ENCODE peak calls at places on chromosomes 3 and 15, in four cellular contexts. V is WTC11, O is K562, J is HepG2. G is an unnamed sample.

GRCh38 chr15:31488437-31489204 is 162.0 kb downstream of the KLF13 start:
- DNase-seq in V (peak; percentile 53), O (peak; percentile 81), J (peak; percentile 64), G (peak; percentile 78)

GRCh38 chr15:33955945-33956344 is 12.4 kb upstream of the CHRM5 start:
- DNase-seq in O (peak; percentile 30), V (no peak), J (no peak), G (no peak)

GRCh38 chr15:66018178-66018797 is 149.0 kb downstream of the RAB11A start:
- DNase-seq in O (no peak), V (no peak), J (no peak), G (no peak)

GRCh38 chr15:40931300-40932142 is 2.4 kb downstream of the DLL4 start:
- DNase-seq in O (no peak), J (no peak), V (no peak), G (no peak)

GRCh38 chr3:122890077-122890484 is 95.2 kb downstream of the SLC49A4 start:
- DNase-seq in O (no peak), V (peak; percentile 32), J (no peak), G (peak; percentile 19)

GRCh38 chr3:122786067-122786466 is 7.6 kb downstream of the HSPBAP1 start:
- DNase-seq in O (no peak), J (peak; percentile 40), V (no peak), G (no peak)

GRCh38 chr15:98085003-98085639 is 124.6 kb downstream of the ARRDC4 start:
- DNase-seq in O (peak; percentile 40), J (peak; percentile 43), V (no peak), G (no peak)

GRCh38 chr15:80549712-80550111 is 145.4 kb upstream of the ABHD17C start:
- DNase-seq in V (no peak), J (no peak), O (no peak), G (no peak)

GRCh38 chr15:40243126-40243810 is 4.4 kb downstream of the PAK6 start:
- DNase-seq in O (peak; percentile 64), J (no peak), V (no peak), G (no peak)

GRCh38 chr3:122356402-122356801 is 26.6 kb downstream of the MIX23 start:
- DNase-seq in J (peak; percentile 57), V (peak; percentile 58), O (peak; percentile 39), G (no peak)

GRCh38 chr3:66195347-66195783 is 25.4 kb upstream of the SLC25A26 start:
- DNase-seq in O (peak; percentile 9), V (peak; percentile 73), J (no peak), G (no peak)

GRCh38 chr3:22729981-22730380 is 473.1 kb upstream of the UBE2E2 start:
- DNase-seq in J (no peak), O (no peak), V (no peak), G (no peak)

GRCh38 chr3:56860948-56861347 is 59.2 kb upstream of the ARHGEF3 start:
- DNase-seq in J (no peak), V (no peak), O (no peak), G (no peak)

GRCh38 chr3:47824541-47825473 is 21.9 kb downstream of the DHX30 start:
- DNase-seq in V (peak; percentile 82), J (peak; percentile 69), O (peak; percentile 98), G (peak; percentile 25)

GRCh38 chr3:170320471-170321121 is 36.9 kb upstream of the SKIL start:
- DNase-seq in J (no peak), O (no peak), V (no peak), G (no peak)

GRCh38 chr3:164049836-164050235 is 1028.5 kb downstream of the SI start:
- DNase-seq in J (no peak), V (no peak), O (no peak), G (no peak)

GRCh38 chr15:51223771-51224229 is 114.6 kb downstream of the CYP19A1 start:
- DNase-seq in J (no peak), O (peak; percentile 14), V (no peak), G (no peak)

DNA sequence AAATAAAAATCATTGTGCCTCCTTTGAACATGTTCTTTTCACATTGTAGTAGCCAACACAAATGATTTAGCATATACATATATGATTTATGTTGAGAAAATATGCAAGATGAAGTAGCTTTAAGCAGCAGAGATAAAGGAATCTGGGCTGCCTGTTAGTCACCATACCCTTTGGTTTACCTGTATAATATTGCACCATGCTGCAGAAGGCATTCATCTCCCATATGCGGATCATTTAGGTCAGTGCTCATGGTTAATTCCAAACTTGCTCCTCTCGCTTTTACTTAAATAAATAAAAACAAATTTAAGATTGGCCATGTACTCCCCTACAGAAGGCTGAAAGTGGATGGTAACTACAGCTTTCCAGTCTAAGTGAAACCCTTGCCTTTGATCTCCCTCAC is 86.7 kb upstream of the TBL1XR1 start:
- DNase-seq in V (no peak), O (no peak), J (no peak), G (no peak)
- TF ChIP-seq ETV6 in V (no peak), O (no peak), J (no peak), G (no peak)

GRCh38 chr3:185959609-185960517 is 22.0 kb upstream of the TRA2B start:
- DNase-seq in V (no peak), J (peak; percentile 88), O (peak; percentile 53), G (no peak)

GRCh38 chr3:185958626-185959025 is 20.8 kb upstream of the TRA2B start:
- DNase-seq in V (no peak), J (no peak), O (no peak), G (no peak)

GRCh38 chr3:185950720-185951119 is 12.9 kb upstream of the TRA2B start:
- DNase-seq in O (no peak), J (no peak), V (no peak), G (no peak)

GRCh38 chr3:185954366-185954723 is 16.5 kb upstream of the TRA2B start:
- DNase-seq in J (peak; percentile 36), O (no peak), V (no peak), G (no peak)
- TF ChIP-seq ETV6 in J (no peak), O (no peak), V (no peak), G (no peak)

DNA sequence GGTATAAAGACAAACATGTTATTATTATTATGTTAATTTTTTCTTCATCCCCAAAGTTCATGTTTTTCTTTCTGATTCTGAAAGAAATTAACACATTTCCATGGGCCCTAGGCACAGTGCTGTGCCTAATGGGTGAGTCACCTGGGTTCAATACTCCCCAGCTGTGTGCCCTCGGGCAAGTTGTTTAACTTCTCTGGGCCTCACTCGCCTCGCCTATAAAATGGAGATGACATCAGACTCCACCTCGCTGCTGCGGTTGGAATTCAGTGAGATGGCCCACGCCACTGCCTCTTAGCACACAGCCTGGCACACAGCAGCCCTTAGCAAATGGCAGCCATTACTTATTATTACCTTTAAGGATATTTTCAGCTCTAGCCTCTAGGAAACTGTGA is 22.6 kb downstream of the DNASE1L3 start:
- DNase-seq in O (no peak), J (no peak), V (no peak), G (no peak)
- TF ChIP-seq ETV6 in O (no peak), J (no peak), V (no peak), G (no peak)

DNA sequence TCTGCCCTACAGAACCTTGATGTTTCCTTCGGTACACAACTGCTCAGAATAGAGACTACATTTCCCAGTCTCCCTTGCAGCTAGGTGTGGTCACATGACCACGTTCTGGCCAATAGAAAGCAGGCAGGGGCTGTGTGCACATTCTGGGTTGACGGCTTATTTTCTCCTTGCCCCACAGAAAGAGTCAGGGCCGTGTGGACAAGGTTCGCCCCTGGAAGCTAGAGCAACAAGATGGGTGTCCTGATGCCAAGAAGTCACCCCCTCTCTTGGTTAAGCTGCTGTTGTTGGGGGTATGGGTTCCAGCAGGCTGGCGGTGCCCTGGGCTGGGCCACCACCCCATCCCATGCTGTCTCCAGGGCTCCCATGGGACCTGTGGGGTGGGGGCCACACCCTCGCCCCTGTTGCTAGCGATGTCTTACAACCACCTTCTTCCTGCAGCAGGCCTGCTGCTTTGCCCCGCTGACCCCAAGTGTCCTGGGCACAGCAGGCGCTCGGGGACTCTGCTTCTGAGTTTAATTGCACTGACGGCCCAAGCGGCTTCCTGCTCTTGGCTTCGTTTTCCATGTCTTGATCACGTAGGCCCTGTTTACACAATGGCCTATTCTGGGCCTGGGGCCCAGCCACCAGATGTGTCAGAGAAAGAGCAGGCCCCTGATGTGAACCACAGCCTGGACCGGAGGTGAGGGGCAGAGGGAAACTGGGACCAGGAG is 24.9 kb downstream of the ABTB1 start:
- DNase-seq in O (peak; percentile 73), J (peak; percentile 58), V (peak; percentile 64), G (peak; percentile 48)
- TF ChIP-seq ETV6 in O (no peak), J (no peak), V (no peak), G (no peak)

GRCh38 chr15:59611277-59612260 is at the start of gene GCNT3:
- DNase-seq in J (peak; percentile 90), V (no peak), O (no peak), G (no peak)
- TF ChIP-seq ETV6 in J (no peak), V (no peak), O (no peak), G (no peak)

DNA sequence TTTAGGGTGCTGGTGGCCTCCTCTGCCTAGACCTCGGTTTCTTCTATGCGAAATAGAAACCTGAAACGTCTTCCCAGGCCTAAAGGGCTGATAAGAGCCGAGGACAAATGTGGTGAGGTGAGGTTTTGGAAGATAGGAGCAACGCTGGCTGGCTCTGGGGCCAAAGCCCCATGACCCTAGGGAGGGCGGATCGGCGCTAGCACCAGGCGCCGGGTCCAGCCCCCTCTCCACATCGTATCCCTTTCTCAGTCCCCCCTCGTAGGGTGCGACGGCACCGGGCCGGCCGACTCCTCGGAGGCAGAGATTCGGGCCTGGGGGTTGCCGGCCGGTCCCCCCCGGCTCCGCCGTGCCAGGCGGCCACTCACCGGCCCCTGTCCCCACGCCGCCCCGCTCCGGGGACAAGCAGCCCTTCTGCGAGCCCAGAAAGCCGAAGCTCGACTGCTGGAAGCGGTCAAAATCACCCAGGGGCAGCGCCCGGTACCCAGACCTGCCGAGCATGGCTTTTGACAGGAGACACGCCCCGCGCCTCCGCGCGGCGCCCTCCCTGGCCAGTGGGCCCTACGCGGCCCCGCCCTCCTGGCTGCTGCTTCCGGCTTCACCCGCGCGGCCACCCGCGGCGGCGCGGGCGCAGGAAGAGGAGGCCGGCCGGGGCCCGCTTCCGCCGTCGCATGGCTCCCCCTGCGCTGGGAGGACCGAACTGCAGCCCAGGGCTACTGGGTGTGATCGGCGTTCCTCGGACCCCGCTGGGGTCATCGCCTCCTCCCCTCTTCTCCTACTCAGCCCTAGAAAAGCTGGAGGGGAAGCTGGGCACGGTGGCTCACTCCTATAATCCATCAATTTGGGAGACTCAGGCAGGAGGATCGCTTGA is at the start of gene STOML1:
- DNase-seq in J (peak; percentile 82), O (peak; percentile 96), V (peak; percentile 97), G (no peak)
- TF ChIP-seq ETV6 in J (no peak), O (no peak), V (peak; percentile 83), G (no peak)

DNA sequence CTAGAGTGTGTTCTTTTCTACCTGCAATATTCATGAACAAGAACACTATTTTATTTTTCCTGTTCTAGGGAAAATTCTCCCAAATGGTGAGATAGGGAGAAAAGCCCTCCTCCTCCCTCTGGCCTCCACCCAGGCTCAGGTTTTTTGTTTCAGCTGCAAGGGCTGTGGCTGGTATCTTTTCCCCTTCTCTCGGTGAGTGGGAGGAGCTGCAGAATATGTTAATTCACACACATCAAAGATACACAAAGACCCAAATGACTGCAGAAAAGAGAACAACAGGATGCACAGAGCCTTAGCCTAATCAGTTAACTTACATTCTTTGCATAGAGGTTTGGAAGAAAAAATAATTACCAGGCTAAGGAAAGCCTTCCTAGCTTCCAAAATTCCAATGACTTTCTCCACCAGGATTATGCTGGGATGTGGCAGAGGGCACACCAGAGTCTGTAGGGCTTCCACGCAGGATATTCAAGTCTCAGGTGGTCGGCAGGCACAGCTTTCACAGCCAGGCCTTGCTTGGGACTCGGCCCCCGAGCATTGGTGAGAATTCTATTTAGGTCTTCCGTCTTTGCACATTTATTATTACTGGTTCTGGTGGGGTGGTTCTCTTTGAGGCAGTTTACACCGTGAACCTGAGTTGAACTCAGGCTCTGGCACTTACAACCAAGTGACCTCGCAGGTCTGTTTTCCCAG is 64.9 kb downstream of the ABHD5 start:
- DNase-seq in O (no peak), J (no peak), V (no peak), G (no peak)
- TF ChIP-seq ETV6 in O (no peak), J (no peak), V (no peak), G (no peak)